ENCODE peak calls at places on chromosomes 16 and 17, in five cellular contexts. U, W, E, P and X are unnamed samples.

GRCh38 chr16:89633064-89633631 is 19.7 kb downstream of the DPEP1 start:
- DNase-seq in W (no peak), U (no peak), P (no peak), E (peak; percentile 95), X (no peak)

GRCh38 chr16:72997141-72997542 is 50.8 kb downstream of the ZFHX3 start:
- DNase-seq in U (peak; percentile 78), P (no peak), W (no peak), E (no peak), X (no peak)

GRCh38 chr16:52515068-52515671 is 31.8 kb downstream of the TOX3 start:
- DNase-seq in E (no peak), U (no peak), P (no peak), W (no peak), X (peak; percentile 53)

GRCh38 chr17:32819035-32819434 is 57.9 kb downstream of the MYO1D start:
- DNase-seq in W (no peak), E (no peak), P (no peak), U (no peak), X (no peak)

GRCh38 chr17:19642373-19642893 is 6.1 kb upstream of the ALDH3A2 start:
- DNase-seq in U (no peak), P (no peak), E (no peak), W (no peak), X (no peak)

GRCh38 chr16:83973581-83974385 is 5.7 kb downstream of the NECAB2 start:
- DNase-seq in P (no peak), E (no peak), W (no peak), U (no peak), X (no peak)

GRCh38 chr17:78748730-78749317 is 33.2 kb downstream of the CYTH1 start:
- DNase-seq in U (peak; percentile 74), W (no peak), E (peak; percentile 25), P (peak; percentile 45), X (no peak)

GRCh38 chr16:74984194-74984669 is 691 bp downstream of the WDR59 start:
- DNase-seq in U (no peak), W (no peak), P (no peak), E (peak; percentile 34), X (no peak)

GRCh38 chr17:43984521-43984920 is 19.9 kb upstream of the NAGS start:
- DNase-seq in E (no peak), U (no peak), P (no peak), W (no peak), X (no peak)

GRCh38 chr17:61504697-61505096 is 52.5 kb downstream of the TBX4 start:
- DNase-seq in E (peak; percentile 92), W (peak; percentile 79), P (no peak), U (no peak), X (no peak)

GRCh38 chr17:58279736-58280479 is 827 bp downstream of the MPO start:
- DNase-seq in E (no peak), U (no peak), W (no peak), P (no peak), X (no peak)

GRCh38 chr16:54286067-54286329 is 589 bp downstream of the IRX3 start:
- DNase-seq in P (no peak), E (no peak), U (no peak), W (no peak), X (no peak)

GRCh38 chr16:50099957-50100648 is 34.3 kb downstream of the HEATR3 start:
- DNase-seq in E (no peak), P (no peak), W (no peak), U (no peak), X (no peak)

GRCh38 chr17:48544356-48545021 is 420 bp downstream of the HOXB2 start:
- DNase-seq in P (peak; percentile 33), U (peak; percentile 95), W (peak; percentile 78), E (peak; percentile 19), X (no peak)

GRCh38 chr17:18267366-18267765 is 6.9 kb downstream of the MIEF2 start:
- DNase-seq in E (no peak), P (no peak), U (no peak), W (no peak), X (no peak)

GRCh38 chr17:50629902-50630301 is 4.8 kb upstream of the ABCC3 start:
- DNase-seq in E (no peak), W (no peak), U (no peak), P (no peak), X (no peak)